ENCODE peak calls at places on chromosomes 13 and 19, in four cellular contexts. One of them, this sample, is unnamed.
A peak's percentile ranks its signal among the peaks of the same experiment; 100 is the strongest.

GRCh38 chr19:49613374-49613773 is 22.4 kb downstream of the PRR12 start:
- DNase-seq in lower lobe of right lung: no peak
- DNase-seq in gastrocnemius medialis: no peak
- DNase-seq in IMR-90: no peak
- DNase-seq in this sample: no peak

GRCh38 chr19:14632286-14632685 is 42.4 kb downstream of the ADGRE3 start:
- DNase-seq in lower lobe of right lung: no peak
- DNase-seq in gastrocnemius medialis: no peak
- DNase-seq in IMR-90: peak; percentile 15
- DNase-seq in this sample: no peak

GRCh38 chr13:62556973-62557372 is 1141.3 kb upstream of the PCDH20 start:
- DNase-seq in lower lobe of right lung: no peak
- DNase-seq in gastrocnemius medialis: no peak
- DNase-seq in IMR-90: peak; percentile 8
- DNase-seq in this sample: no peak

GRCh38 chr13:110403721-110404120 is 96.6 kb downstream of the COL4A2 start:
- DNase-seq in lower lobe of right lung: no peak
- DNase-seq in gastrocnemius medialis: no peak
- DNase-seq in IMR-90: peak; percentile 67
- DNase-seq in this sample: no peak

GRCh38 chr13:106906431-106906996 is 338.6 kb upstream of the ARGLU1 start:
- DNase-seq in lower lobe of right lung: no peak
- DNase-seq in gastrocnemius medialis: no peak
- DNase-seq in IMR-90: no peak
- DNase-seq in this sample: no peak

GRCh38 chr19:8036438-8037099 is 16.0 kb upstream of the CCL25 start:
- DNase-seq in lower lobe of right lung: no peak
- DNase-seq in gastrocnemius medialis: no peak
- DNase-seq in IMR-90: no peak
- DNase-seq in this sample: no peak

GRCh38 chr13:33080962-33081655 is 64.9 kb downstream of the KL start:
- DNase-seq in lower lobe of right lung: no peak
- DNase-seq in gastrocnemius medialis: no peak
- DNase-seq in IMR-90: no peak
- DNase-seq in this sample: no peak

GRCh38 chr19:45879055-45879454 is 6.9 kb downstream of the IRF2BP1 start:
- DNase-seq in lower lobe of right lung: no peak
- DNase-seq in gastrocnemius medialis: no peak
- DNase-seq in IMR-90: no peak
- DNase-seq in this sample: no peak

GRCh38 chr13:72290962-72291681 is 424.1 kb upstream of the DACH1 start:
- DNase-seq in lower lobe of right lung: no peak
- DNase-seq in gastrocnemius medialis: no peak
- DNase-seq in IMR-90: no peak
- DNase-seq in this sample: no peak

GRCh38 chr13:42696191-42696590 is 85.2 kb upstream of the FAM216B start:
- DNase-seq in lower lobe of right lung: no peak
- DNase-seq in gastrocnemius medialis: no peak
- DNase-seq in IMR-90: peak; percentile 80
- DNase-seq in this sample: no peak

GRCh38 chr19:2982983-2983350 is 5.6 kb downstream of the TLE6 start:
- DNase-seq in lower lobe of right lung: peak; percentile 79
- DNase-seq in gastrocnemius medialis: peak; percentile 68
- DNase-seq in IMR-90: peak; percentile 68
- DNase-seq in this sample: peak; percentile 95

GRCh38 chr19:13935765-13936486 is 2.3 kb downstream of the PODNL1 start:
- DNase-seq in lower lobe of right lung: no peak
- DNase-seq in gastrocnemius medialis: no peak
- DNase-seq in IMR-90: no peak
- DNase-seq in this sample: no peak

GRCh38 chr13:71880753-71881541 is 13.9 kb upstream of the DACH1 start:
- DNase-seq in lower lobe of right lung: no peak
- DNase-seq in gastrocnemius medialis: no peak
- DNase-seq in IMR-90: no peak
- DNase-seq in this sample: no peak

GRCh38 chr19:48603001-48603400 is 3.5 kb upstream of the SPACA4 start:
- DNase-seq in lower lobe of right lung: no peak
- DNase-seq in gastrocnemius medialis: no peak
- DNase-seq in IMR-90: no peak
- DNase-seq in this sample: no peak

GRCh38 chr13:94178625-94179244 is 300.7 kb downstream of the DCT start:
- DNase-seq in lower lobe of right lung: no peak
- DNase-seq in gastrocnemius medialis: no peak
- DNase-seq in IMR-90: peak; percentile 37
- DNase-seq in this sample: no peak

GRCh38 chr19:3855321-3855720 is 13.5 kb downstream of the ZFR2 start:
- DNase-seq in lower lobe of right lung: no peak
- DNase-seq in gastrocnemius medialis: no peak
- DNase-seq in IMR-90: no peak
- DNase-seq in this sample: no peak

GRCh38 chr13:95099541-95099940 is 201.7 kb downstream of the ABCC4 start:
- DNase-seq in lower lobe of right lung: no peak
- DNase-seq in gastrocnemius medialis: no peak
- DNase-seq in IMR-90: peak; percentile 28
- DNase-seq in this sample: no peak

GRCh38 chr19:53982611-53983010 is 8.8 kb upstream of the CACNG6 start:
- DNase-seq in lower lobe of right lung: peak; percentile 55
- DNase-seq in gastrocnemius medialis: no peak
- DNase-seq in IMR-90: no peak
- DNase-seq in this sample: no peak

GRCh38 chr19:6091771-6092291 is 18.5 kb downstream of the RFX2 start:
- DNase-seq in lower lobe of right lung: no peak
- DNase-seq in gastrocnemius medialis: no peak
- DNase-seq in IMR-90: peak; percentile 69
- DNase-seq in this sample: no peak

DNA sequence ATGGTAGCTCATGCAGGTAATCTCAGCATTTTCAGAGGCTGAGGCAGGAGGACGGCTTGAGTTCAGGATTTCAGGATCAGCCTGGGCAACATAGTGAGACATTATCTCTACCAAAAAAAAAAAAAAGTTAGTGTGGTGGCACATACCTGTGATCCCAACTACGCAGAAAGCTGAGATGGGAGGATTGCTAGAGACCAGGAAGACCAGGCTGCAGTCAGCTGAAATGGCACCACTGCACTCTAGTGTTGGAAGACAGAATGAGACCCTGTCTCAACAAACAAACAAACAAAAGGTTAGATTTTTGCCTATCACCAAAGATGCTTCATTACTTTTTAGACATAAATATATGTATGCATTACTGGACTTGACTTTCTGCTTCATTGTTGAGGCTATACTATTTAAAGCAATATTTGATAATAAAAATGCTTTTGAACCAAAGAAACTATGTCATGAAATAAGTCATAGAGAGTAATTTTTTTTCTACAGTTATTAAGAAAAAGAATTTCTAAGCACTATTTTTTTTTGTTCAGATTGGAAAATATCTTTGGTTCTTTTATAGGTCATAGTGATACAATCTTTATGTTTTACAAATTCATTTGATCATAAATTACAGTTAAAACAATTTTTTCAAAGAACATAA is 1180.1 kb upstream of the ATXN8OS start:
- DNase-seq in lower lobe of right lung: no peak
- DNase-seq in gastrocnemius medialis: no peak
- DNase-seq in IMR-90: no peak
- DNase-seq in this sample: no peak
- TF ChIP-seq CTCF in lower lobe of right lung: peak; percentile 9
- TF ChIP-seq CTCF in gastrocnemius medialis: no peak
- TF ChIP-seq CTCF in IMR-90: no peak
- TF ChIP-seq CTCF in this sample: no peak

GRCh38 chr13:46603165-46603603 is 50.2 kb downstream of the LRCH1 start:
- DNase-seq in lower lobe of right lung: no peak
- DNase-seq in gastrocnemius medialis: no peak
- DNase-seq in IMR-90: no peak
- DNase-seq in this sample: no peak
- TF ChIP-seq CTCF in lower lobe of right lung: peak; percentile 17
- TF ChIP-seq CTCF in gastrocnemius medialis: no peak
- TF ChIP-seq CTCF in IMR-90: peak; percentile 18
- TF ChIP-seq CTCF in this sample: no peak

GRCh38 chr19:10219678-10220077 is 11.5 kb downstream of the S1PR2 start:
- DNase-seq in lower lobe of right lung: no peak
- DNase-seq in gastrocnemius medialis: no peak
- DNase-seq in IMR-90: peak; percentile 89
- DNase-seq in this sample: no peak
- TF ChIP-seq CTCF in lower lobe of right lung: peak; percentile 18
- TF ChIP-seq CTCF in gastrocnemius medialis: no peak
- TF ChIP-seq CTCF in IMR-90: peak; percentile 61
- TF ChIP-seq CTCF in this sample: no peak

GRCh38 chr19:42683917-42684513 is 56.3 kb downstream of the PSG3 start:
- DNase-seq in lower lobe of right lung: no peak
- DNase-seq in gastrocnemius medialis: no peak
- DNase-seq in IMR-90: peak; percentile 31
- DNase-seq in this sample: no peak
- TF ChIP-seq CTCF in lower lobe of right lung: peak; percentile 66
- TF ChIP-seq CTCF in gastrocnemius medialis: peak; percentile 14
- TF ChIP-seq CTCF in IMR-90: peak; percentile 67
- TF ChIP-seq CTCF in this sample: peak; percentile 15

GRCh38 chr13:25462301-25463125 is 90.7 kb downstream of the ATP8A2 start:
- DNase-seq in lower lobe of right lung: no peak
- DNase-seq in gastrocnemius medialis: no peak
- DNase-seq in IMR-90: no peak
- DNase-seq in this sample: no peak

GRCh38 chr13:25469179-25469545 is 97.4 kb downstream of the ATP8A2 start:
- DNase-seq in lower lobe of right lung: no peak
- DNase-seq in gastrocnemius medialis: no peak
- DNase-seq in IMR-90: no peak
- DNase-seq in this sample: no peak

GRCh38 chr13:25468330-25469178 is 96.8 kb downstream of the ATP8A2 start:
- DNase-seq in lower lobe of right lung: no peak
- DNase-seq in gastrocnemius medialis: no peak
- DNase-seq in IMR-90: no peak
- DNase-seq in this sample: no peak

GRCh38 chr13:25463496-25463895 is 91.7 kb downstream of the ATP8A2 start:
- DNase-seq in lower lobe of right lung: no peak
- DNase-seq in gastrocnemius medialis: no peak
- DNase-seq in IMR-90: peak; percentile 22
- DNase-seq in this sample: no peak

GRCh38 chr13:25466880-25467279 is 95.1 kb downstream of the ATP8A2 start:
- DNase-seq in lower lobe of right lung: no peak
- DNase-seq in gastrocnemius medialis: no peak
- DNase-seq in IMR-90: no peak
- DNase-seq in this sample: no peak
- TF ChIP-seq CTCF in lower lobe of right lung: no peak
- TF ChIP-seq CTCF in gastrocnemius medialis: no peak
- TF ChIP-seq CTCF in IMR-90: no peak
- TF ChIP-seq CTCF in this sample: no peak

GRCh38 chr13:31699650-31700049 is 39.7 kb upstream of the RXFP2 start:
- DNase-seq in lower lobe of right lung: no peak
- DNase-seq in gastrocnemius medialis: no peak
- DNase-seq in IMR-90: no peak
- DNase-seq in this sample: no peak
- TF ChIP-seq CTCF in lower lobe of right lung: no peak
- TF ChIP-seq CTCF in gastrocnemius medialis: no peak
- TF ChIP-seq CTCF in IMR-90: no peak
- TF ChIP-seq CTCF in this sample: peak; percentile 21

GRCh38 chr13:51047434-51048165 is 63.5 kb downstream of the C13orf42 start:
- DNase-seq in lower lobe of right lung: no peak
- DNase-seq in gastrocnemius medialis: no peak
- DNase-seq in IMR-90: no peak
- DNase-seq in this sample: no peak
- TF ChIP-seq CTCF in lower lobe of right lung: no peak
- TF ChIP-seq CTCF in gastrocnemius medialis: no peak
- TF ChIP-seq CTCF in IMR-90: no peak
- TF ChIP-seq CTCF in this sample: no peak

This sample was measured in right atrium auricular region.